ENCODE peak calls at places on chromosomes 12 and 14, in eight cellular contexts. B is HFFc6, S is left lung, O is choroid plexus epithelial cell, X is BJ, L is mesothelial cell of epicardium, H is psoas muscle, V is lower leg skin. K is an unnamed sample.

GRCh38 chr12:31369712-31370521 is 44.0 kb upstream of the SINHCAF start:
- DNase-seq in B (no peak), L (no peak), S (no peak), H (peak; percentile 26), V (peak; percentile 31), X (peak; percentile 10), O (peak; percentile 69), K (no peak)

GRCh38 chr12:73076760-73077159 is 804.6 kb downstream of the TRHDE start:
- DNase-seq in L (no peak), V (no peak), B (no peak), X (no peak), S (no peak), H (no peak), O (no peak), K (no peak)

GRCh38 chr12:26233620-26234019 is 38.2 kb downstream of the SSPN start:
- DNase-seq in S (no peak), B (peak; percentile 3), H (no peak), L (no peak), V (no peak), X (no peak), O (no peak), K (no peak)

GRCh38 chr14:36820901-36821300 is 159.2 kb downstream of the PAX9 start:
- DNase-seq in O (no peak), S (no peak), X (no peak), H (no peak), L (no peak), V (no peak), B (no peak), K (no peak)

GRCh38 chr12:54125950-54126695 is 62.7 kb downstream of the SMUG1 start:
- DNase-seq in O (no peak), S (no peak), H (peak; percentile 55), X (no peak), B (no peak), L (no peak), V (peak; percentile 59), K (no peak)

GRCh38 chr14:96461950-96462798 is 40.0 kb upstream of the PAPOLA start:
- DNase-seq in X (no peak), H (no peak), L (no peak), O (no peak), S (no peak), B (no peak), V (no peak), K (no peak)

GRCh38 chr14:95336192-95336760 is 16.6 kb upstream of the CLMN start:
- DNase-seq in H (no peak), L (no peak), V (no peak), O (no peak), S (no peak), X (no peak), B (no peak), K (no peak)

GRCh38 chr14:55389330-55389729 is 22.3 kb downstream of the ATG14 start:
- DNase-seq in L (no peak), X (peak; percentile 84), H (no peak), B (peak; percentile 84), V (no peak), S (no peak), O (peak; percentile 83), K (no peak)

GRCh38 chr14:68361231-68361630 is 431.6 kb downstream of the ZFP36L1 start:
- DNase-seq in H (no peak), B (peak; percentile 48), S (no peak), O (peak; percentile 70), L (no peak), V (no peak), X (no peak), K (no peak)

GRCh38 chr12:15227004-15227679 is 5.9 kb upstream of the RERG start:
- DNase-seq in O (peak; percentile 86), S (no peak), V (no peak), L (no peak), H (peak; percentile 46), B (peak; percentile 47), X (no peak), K (no peak)

GRCh38 chr14:72599579-72600470 is 294.1 kb downstream of the DPF3 start:
- DNase-seq in O (no peak), L (no peak), X (no peak), S (no peak), B (no peak), V (no peak), H (no peak), K (no peak)

DNA sequence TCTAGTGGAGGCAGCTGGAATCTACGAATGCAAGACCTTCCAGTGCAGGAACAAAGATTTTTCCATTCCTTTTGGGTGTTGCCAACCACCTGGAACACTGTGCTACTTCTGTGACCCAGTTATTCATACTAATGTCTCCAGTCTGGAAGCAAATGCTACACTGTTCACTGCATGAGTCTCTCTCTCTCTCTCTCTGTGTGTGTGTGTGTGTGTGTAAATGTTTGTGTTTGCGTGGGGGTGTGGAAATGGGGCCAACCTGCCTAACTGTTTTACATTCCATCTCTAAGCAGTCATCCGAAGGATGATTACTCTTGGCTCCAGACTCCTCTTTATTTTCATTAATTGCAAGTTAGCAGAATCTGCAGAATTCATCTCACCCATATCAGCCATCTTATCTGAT is 29.9 kb upstream of the YBX3 start:
- DNase-seq in O (peak; percentile 83), H (no peak), X (peak; percentile 26), L (no peak), S (no peak), B (peak; percentile 76), V (no peak), K (no peak)
- TF ChIP-seq CTCF in O (no peak), H (no peak), X (no peak), L (no peak), S (no peak), B (no peak), V (no peak), K (no peak)

GRCh38 chr12:112557954-112558630 is 139.3 kb downstream of the PTPN11 start:
- DNase-seq in X (no peak), O (no peak), H (no peak), V (no peak), B (no peak), L (no peak), S (no peak), K (no peak)

GRCh38 chr12:112559784-112560183 is 141.0 kb downstream of the PTPN11 start:
- DNase-seq in O (peak; percentile 26), L (no peak), B (peak; percentile 13), V (no peak), X (no peak), S (no peak), H (no peak), K (no peak)

GRCh38 chr12:112551681-112552080 is 132.9 kb downstream of the PTPN11 start:
- DNase-seq in V (no peak), H (no peak), S (no peak), L (no peak), X (no peak), B (no peak), O (no peak), K (no peak)

DNA sequence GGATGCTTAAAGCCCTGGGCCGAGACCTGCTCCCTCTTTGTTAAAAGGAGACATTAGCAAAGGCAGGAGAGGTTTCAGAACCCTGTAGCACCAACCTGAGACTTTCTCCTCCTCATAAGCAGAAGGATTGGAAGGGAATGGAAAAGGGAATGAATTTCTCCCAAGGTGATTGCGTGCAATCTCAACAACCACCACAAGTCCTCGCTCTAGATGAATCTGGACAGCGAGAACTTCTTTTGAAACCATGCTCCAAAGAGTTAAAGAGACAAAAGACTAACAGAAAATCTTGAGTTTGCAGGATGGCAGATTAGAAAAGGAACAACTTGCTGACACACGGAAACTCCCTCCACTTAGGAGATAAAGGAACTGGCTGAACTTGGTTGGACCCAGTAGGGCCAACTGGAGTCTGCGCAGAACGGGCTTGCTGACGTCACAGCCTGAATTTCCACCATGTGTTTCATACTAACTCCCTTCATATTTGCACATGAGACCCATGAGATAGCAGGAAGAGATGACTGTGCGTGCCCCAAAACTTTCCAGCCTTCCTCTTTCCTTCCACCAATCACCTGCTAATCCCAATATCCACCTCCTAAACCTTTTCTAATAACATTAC is 137.0 kb downstream of the PTPN11 start:
- DNase-seq in B (no peak), O (no peak), L (no peak), H (no peak), S (no peak), V (no peak), X (no peak), K (no peak)
- TF ChIP-seq CTCF in B (peak; percentile 50), O (no peak), L (peak; percentile 25), H (no peak), S (no peak), V (no peak), X (no peak), K (no peak)

GRCh38 chr12:47410862-47411261 is 295.0 kb downstream of the RPAP3 start:
- DNase-seq in H (no peak), L (no peak), O (no peak), B (no peak), S (no peak), V (no peak), X (no peak), K (no peak)

GRCh38 chr12:47407730-47408129 is 298.1 kb downstream of the RPAP3 start:
- DNase-seq in V (no peak), B (no peak), S (no peak), H (no peak), X (no peak), O (no peak), L (no peak), K (no peak)

GRCh38 chr12:47410383-47410782 is 295.4 kb downstream of the RPAP3 start:
- DNase-seq in X (no peak), H (no peak), O (no peak), L (no peak), V (no peak), S (no peak), B (no peak), K (no peak)

GRCh38 chr12:47409310-47409709 is 296.5 kb downstream of the RPAP3 start:
- DNase-seq in O (no peak), X (no peak), L (no peak), S (no peak), V (no peak), B (no peak), H (no peak), K (no peak)

GRCh38 chr12:47408171-47408871 is 297.5 kb downstream of the RPAP3 start:
- DNase-seq in B (no peak), X (no peak), V (no peak), H (no peak), O (no peak), S (no peak), L (no peak), K (no peak)
- TF ChIP-seq CTCF in B (no peak), X (no peak), V (no peak), H (no peak), O (peak; percentile 45), S (peak; percentile 25), L (no peak), K (no peak)

GRCh38 chr14:59187802-59188460 is 536 bp upstream of the DAAM1 start:
- DNase-seq in L (peak; percentile 47), S (peak; percentile 75), V (no peak), B (peak; percentile 11), H (peak; percentile 24), X (no peak), O (no peak), K (no peak)

GRCh38 chr14:59188461-59189280 is at the start of gene DAAM1:
- DNase-seq in S (peak; percentile 97), X (peak; percentile 94), H (peak; percentile 98), V (peak; percentile 98), L (peak; percentile 92), O (peak; percentile 99), B (peak; percentile 98), K (peak; percentile 81)

GRCh38 chr14:59189822-59190368 is 1.4 kb downstream of the DAAM1 start:
- DNase-seq in S (peak; percentile 90), X (peak; percentile 44), B (peak; percentile 94), O (peak; percentile 91), L (peak; percentile 76), H (peak; percentile 83), V (peak; percentile 87), K (peak; percentile 85)

GRCh38 chr14:59189281-59189821 is 884 bp downstream of the DAAM1 start:
- DNase-seq in X (no peak), O (peak; percentile 39), S (no peak), L (no peak), B (peak; percentile 9), H (peak; percentile 22), V (peak; percentile 38), K (no peak)

GRCh38 chr14:59190372-59190771 is 1.9 kb downstream of the DAAM1 start:
- DNase-seq in L (no peak), O (no peak), S (no peak), H (no peak), B (peak; percentile 16), V (no peak), X (no peak), K (no peak)
- TF ChIP-seq CTCF in L (no peak), O (peak; percentile 12), S (no peak), H (no peak), B (peak; percentile 58), V (no peak), X (peak; percentile 21), K (no peak)

K was measured in omental fat pad.